ENCODE peak calls at places on chromosomes 4 and X, in four cellular contexts. G is CD4-positive, alpha-beta T cell; A is psoas muscle; O is fibroblast of the aortic adventitia. K is an unnamed sample.

GRCh38 chr4:20543131-20543530 is 157.1 kb upstream of the PACRGL start:
- DNase-seq in G (no peak), A (no peak), O (peak), K (no peak)

GRCh38 chr4:169031392-169031791 is 21.3 kb upstream of the CBR4 start:
- DNase-seq in G (no peak), A (no peak), O (no peak), K (no peak)

GRCh38 chr4:55758570-55758969 is 61.0 kb upstream of the EXOC1L start:
- DNase-seq in G (no peak), A (no peak), O (no peak), K (no peak)

GRCh38 chr4:88991746-88992145 is 65.2 kb downstream of the FAM13A start:
- DNase-seq in G (no peak), A (no peak), O (peak), K (no peak)

GRCh38 chr4:95000076-95000648 is 242.4 kb downstream of the BMPR1B start:
- DNase-seq in G (no peak), A (no peak), O (no peak), K (no peak)

GRCh38 chrX:40544343-40545250 is 36.2 kb upstream of the ATP6AP2 start:
- DNase-seq in G (no peak), A (no peak), O (peak), K (no peak)

GRCh38 chr4:73690051-73690744 is 50.2 kb upstream of the CXCL8 start:
- DNase-seq in G (no peak), A (no peak), O (peak), K (no peak)

GRCh38 chr4:117324851-117325491 is 239.6 kb upstream of the TRAM1L1 start:
- DNase-seq in G (no peak), A (no peak), O (peak), K (no peak)

GRCh38 chr4:87326460-87326859 is 3.8 kb upstream of the HSD17B13 start:
- DNase-seq in G (no peak), A (no peak), O (no peak), K (no peak)

GRCh38 chr4:15868065-15868464 is 70.5 kb downstream of the FGFBP1 start:
- DNase-seq in G (no peak), A (no peak), O (peak), K (no peak)

GRCh38 chrX:50691820-50692219 is 122.2 kb downstream of the SHROOM4 start:
- DNase-seq in G (no peak), A (no peak), O (peak), K (no peak)

GRCh38 chrX:4682637-4683036 is 969.2 kb upstream of the PRKX start:
- DNase-seq in G (no peak), A (no peak), O (no peak), K (no peak)

GRCh38 chrX:39869846-39870601 is 227.7 kb downstream of the BCOR start:
- DNase-seq in G (peak), A (no peak), O (peak), K (no peak)

GRCh38 chr4:138958519-138958918 is 57.1 kb upstream of the NOCT start:
- DNase-seq in G (no peak), A (no peak), O (no peak), K (no peak)

GRCh38 chrX:51461053-51462050 is 35.0 kb downstream of the NUDT11 start:
- DNase-seq in G (no peak), A (no peak), O (peak), K (no peak)

GRCh38 chr4:177489847-177490246 is 47.6 kb upstream of the AGA start:
- DNase-seq in G (no peak), A (no peak), O (peak), K (no peak)

GRCh38 chr4:30753316-30753715 is 33.1 kb downstream of the PCDH7 start:
- DNase-seq in G (no peak), A (no peak), O (no peak), K (no peak)

DNA sequence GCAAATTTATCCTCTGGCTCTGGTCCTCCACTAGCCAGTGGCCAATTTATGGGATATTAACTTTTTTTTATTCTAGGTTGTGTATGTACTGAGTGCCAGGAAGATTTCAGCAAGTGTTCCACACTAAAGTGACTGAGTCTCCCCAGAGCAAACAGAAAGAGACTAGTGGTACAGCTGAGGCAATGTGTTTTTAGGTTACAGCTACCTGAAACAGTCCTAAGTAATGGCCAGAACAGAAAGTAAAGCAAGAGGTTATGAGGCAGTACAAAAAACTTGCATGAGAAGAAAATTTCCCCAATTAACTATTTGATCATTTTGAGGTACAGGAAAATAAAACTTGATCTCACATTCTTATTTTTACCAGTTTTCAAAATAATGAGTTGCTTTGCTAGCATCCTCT is 31.2 kb downstream of the PRDM8 start:
- DNase-seq in G (no peak), A (no peak), O (no peak), K (no peak)
- TF ChIP-seq CTCF in G (no peak), A (no peak), O (no peak), K (no peak)

GRCh38 chr4:137823007-137823406 is 290.7 kb upstream of the PCDH18 start:
- DNase-seq in G (no peak), A (no peak), O (no peak), K (no peak)

GRCh38 chr4:137825505-137825904 is 293.2 kb upstream of the PCDH18 start:
- DNase-seq in G (no peak), A (no peak), O (no peak), K (no peak)

DNA sequence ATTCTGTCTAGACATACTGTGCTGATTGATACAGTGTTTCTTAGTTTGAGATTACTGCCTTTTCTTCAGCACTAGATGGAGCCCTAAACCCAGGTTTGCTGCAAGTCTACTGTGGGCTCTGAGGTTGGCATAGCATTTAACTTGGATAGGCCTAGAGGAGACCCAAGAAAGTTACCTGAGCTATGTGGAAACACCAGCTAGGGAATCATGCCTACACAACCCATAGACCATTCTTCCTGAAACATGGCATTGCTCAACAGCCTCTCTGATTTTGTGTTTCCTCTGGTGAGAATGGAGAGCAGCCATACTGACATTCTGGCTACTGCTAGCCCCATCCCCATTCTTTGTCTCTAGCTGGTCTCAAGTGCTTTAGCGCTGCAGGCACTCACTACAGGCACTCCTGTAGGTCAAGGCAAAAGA is 287.7 kb upstream of the PCDH18 start:
- DNase-seq in G (no peak), A (no peak), O (peak), K (no peak)
- TF ChIP-seq CTCF in G (no peak), A (peak), O (peak), K (no peak)

GRCh38 chr4:1045193-1045594 is 33.8 kb downstream of the FGFRL1 start:
- DNase-seq in G (no peak), A (peak), O (no peak), K (no peak)

GRCh38 chr4:1043162-1043561 is 31.7 kb downstream of the FGFRL1 start:
- DNase-seq in G (no peak), A (no peak), O (no peak), K (no peak)

GRCh38 chr4:1045595-1046201 is 34.3 kb downstream of the FGFRL1 start:
- DNase-seq in G (no peak), A (peak), O (no peak), K (no peak)

GRCh38 chr4:1043658-1044468 is 32.4 kb downstream of the FGFRL1 start:
- DNase-seq in G (no peak), A (peak), O (peak), K (no peak)

GRCh38 chr4:1044469-1045192 is 33.2 kb downstream of the FGFRL1 start:
- DNase-seq in G (no peak), A (peak), O (no peak), K (no peak)
- TF ChIP-seq CTCF in G (no peak), A (no peak), O (no peak), K (no peak)

GRCh38 chrX:153884136-153885076 is 1.6 kb downstream of the L1CAM start:
- DNase-seq in G (no peak), A (peak), O (no peak), K (no peak)
- TF ChIP-seq CTCF in G (no peak), A (no peak), O (no peak), K (no peak)

K was measured in mesothelial cell of epicardium.